ENCODE peak calls at places on chromosomes 11 and 22, in six cellular contexts. Q is NCI-H510A, N is LoVo, M is aorta, W is iris pigment epithelial cell, V is PC-3. S is an unnamed sample.

GRCh38 chr22:30214703-30215405 is 31.7 kb downstream of the LIF start:
- DNase-seq in Q (no peak), N (no peak), M (no peak), W (no peak), V (no peak), S (no peak)

GRCh38 chr11:112694244-112694643 is 267.0 kb upstream of the NCAM1 start:
- DNase-seq in Q (no peak), N (no peak), M (no peak), W (no peak), V (no peak), S (no peak)

GRCh38 chr11:69920500-69921428 is 101.5 kb upstream of the FGF3 start:
- DNase-seq in Q (no peak), N (no peak), M (peak; percentile 44), W (no peak), V (no peak), S (no peak)

GRCh38 chr11:12287009-12287373 is 90.4 kb upstream of the PARVA start:
- DNase-seq in Q (no peak), N (peak; percentile 31), M (peak; percentile 80), W (peak; percentile 97), V (peak; percentile 89), S (peak; percentile 68)

GRCh38 chr22:36921309-36922096 is 8.1 kb downstream of the CSF2RB start:
- DNase-seq in Q (no peak), N (no peak), M (peak; percentile 76), W (no peak), V (no peak), S (no peak)

GRCh38 chr11:10807629-10808552 is 835 bp downstream of the EIF4G2 start:
- DNase-seq in Q (peak; percentile 16), N (peak; percentile 24), M (peak; percentile 83), W (peak; percentile 64), V (peak; percentile 25), S (no peak)

GRCh38 chr22:26348810-26349526 is 80.1 kb upstream of the ASPHD2 start:
- DNase-seq in Q (no peak), N (no peak), M (no peak), W (no peak), V (no peak), S (no peak)

GRCh38 chr22:22487059-22487458 is 21.5 kb downstream of the ZNF280B start:
- DNase-seq in Q (no peak), N (no peak), M (no peak), W (no peak), V (no peak), S (no peak)

GRCh38 chr11:2788751-2789140 is 89.0 kb upstream of the KCNQ1OT1 start:
- DNase-seq in Q (no peak), N (no peak), M (no peak), W (no peak), V (no peak), S (no peak)

GRCh38 chr22:38136607-38137006 is 26.1 kb upstream of the BAIAP2L2 start:
- DNase-seq in Q (no peak), N (no peak), M (no peak), W (no peak), V (no peak), S (no peak)

GRCh38 chr22:29689872-29690213 is 30.0 kb upstream of the CABP7 start:
- DNase-seq in Q (no peak), N (no peak), M (peak; percentile 62), W (peak; percentile 64), V (peak; percentile 35), S (no peak)

GRCh38 chr11:80240245-80240644 is 799.4 kb upstream of the TENM4 start:
- DNase-seq in Q (no peak), N (no peak), M (no peak), W (no peak), V (peak; percentile 41), S (no peak)

GRCh38 chr22:17131686-17132085 is 10.5 kb upstream of the TMEM121B start:
- DNase-seq in Q (no peak), N (no peak), M (no peak), W (no peak), V (no peak), S (no peak)

GRCh38 chr11:30312243-30312642 is 10.7 kb upstream of the ARL14EP start:
- DNase-seq in Q (no peak), N (no peak), M (no peak), W (no peak), V (no peak), S (no peak)

GRCh38 chr22:39519681-39520053 is 695 bp upstream of the ATF4 start:
- DNase-seq in Q (no peak), N (peak; percentile 46), M (peak; percentile 79), W (no peak), V (peak; percentile 31), S (no peak)

GRCh38 chr22:20015971-20016733 is 471 bp downstream of the ARVCF start:
- DNase-seq in Q (no peak), N (peak; percentile 38), M (peak; percentile 65), W (no peak), V (peak; percentile 12), S (no peak)

GRCh38 chr22:35219012-35219411 is 38.3 kb upstream of the HMGXB4 start:
- DNase-seq in Q (no peak), N (no peak), M (no peak), W (peak; percentile 37), V (peak; percentile 52), S (no peak)

GRCh38 chr11:126150256-126150655 is 61.2 kb downstream of the RPUSD4 start:
- DNase-seq in Q (peak; percentile 47), N (no peak), M (no peak), W (no peak), V (no peak), S (no peak)

GRCh38 chr22:23804781-23805291 is 18.1 kb downstream of the SMARCB1 start:
- DNase-seq in Q (no peak), N (no peak), M (peak; percentile 35), W (peak; percentile 91), V (no peak), S (no peak)

GRCh38 chr11:124791626-124792341 is 8.4 kb downstream of the MSANTD2 start:
- DNase-seq in Q (no peak), N (no peak), M (no peak), W (peak; percentile 47), V (peak; percentile 30), S (no peak)

GRCh38 chr11:99352642-99353041 is 331.9 kb downstream of the CNTN5 start:
- DNase-seq in Q (no peak), N (no peak), M (no peak), W (no peak), V (no peak), S (no peak)

GRCh38 chr22:24426859-24427499 is 420 bp upstream of the ADORA2A start:
- DNase-seq in Q (no peak), N (no peak), M (no peak), W (no peak), V (no peak), S (no peak)

GRCh38 chr11:115974703-115975102 is 470.5 kb upstream of the CADM1 start:
- DNase-seq in Q (no peak), N (no peak), M (no peak), W (no peak), V (no peak), S (no peak)

GRCh38 chr11:119134389-119134978 is 13.1 kb downstream of the HINFP start:
- DNase-seq in Q (no peak), N (no peak), M (no peak), W (peak; percentile 16), V (peak; percentile 47), S (no peak)

GRCh38 chr11:46914363-46914762 is 4.0 kb downstream of the LRP4 start:
- DNase-seq in Q (no peak), N (no peak), M (no peak), W (no peak), V (peak; percentile 49), S (no peak)

GRCh38 chr22:48491451-48491941 is 1336.2 kb downstream of the BRD1 start:
- DNase-seq in Q (no peak), N (no peak), M (peak; percentile 29), W (no peak), V (no peak), S (no peak)

GRCh38 chr11:130315354-130315970 is 745 bp upstream of the ZBTB44 start:
- DNase-seq in Q (no peak), N (no peak), M (peak; percentile 58), W (no peak), V (no peak), S (no peak)

GRCh38 chr22:31861226-31861840 is 83.0 kb upstream of the YWHAH start:
- DNase-seq in Q (no peak), N (no peak), M (no peak), W (no peak), V (peak; percentile 22), S (no peak)

GRCh38 chr11:2579315-2580060 is 120.3 kb downstream of the KCNQ1OT1 start:
- DNase-seq in Q (no peak), N (no peak), M (peak; percentile 38), W (no peak), V (no peak), S (no peak)

GRCh38 chr22:36546092-36546804 is 17.3 kb upstream of the EIF3D start:
- DNase-seq in Q (no peak), N (peak; percentile 53), M (peak; percentile 63), W (peak; percentile 57), V (peak; percentile 67), S (no peak)

GRCh38 chr22:17829691-17830040 is 55.4 kb upstream of the BID start:
- DNase-seq in Q (no peak), N (no peak), M (no peak), W (no peak), V (no peak), S (no peak)

GRCh38 chr22:21937041-21937820 is 15.4 kb downstream of the PPM1F start:
- DNase-seq in Q (no peak), N (peak; percentile 39), M (peak; percentile 75), W (no peak), V (peak; percentile 62), S (no peak)

GRCh38 chr22:35987994-35988393 is 40.6 kb downstream of the RBFOX2 start:
- DNase-seq in Q (no peak), N (no peak), M (no peak), W (no peak), V (no peak), S (no peak)

GRCh38 chr11:103898065-103898464 is 138.4 kb upstream of the DDI1 start:
- DNase-seq in Q (no peak), N (no peak), M (no peak), W (no peak), V (no peak), S (no peak)

GRCh38 chr11:8693555-8693954 is 11.0 kb downstream of the RPL27A start:
- DNase-seq in Q (no peak), N (no peak), M (no peak), W (no peak), V (no peak), S (no peak)

GRCh38 chr22:33380789-33381530 is 322.8 kb upstream of the SYN3 start:
- DNase-seq in Q (no peak), N (peak; percentile 7), M (no peak), W (peak; percentile 40), V (peak; percentile 29), S (no peak)